ENCODE peak calls at places on chromosomes 16 and 17, in four cellular contexts. F is keratinocyte, O is MCF 10A, V is GM06990. M is an unnamed sample.

GRCh38 chr17:73103661-73104335 is 11.3 kb upstream of the SLC39A11 start:
- DNase-seq in F (no peak), O (peak; percentile 47), V (no peak), M (no peak)

GRCh38 chr17:7864995-7865650 is 7.3 kb downstream of the CYB5D1 start:
- DNase-seq in V (no peak), O (no peak), F (no peak), M (no peak)

GRCh38 chr17:5585814-5586558 is 1.7 kb upstream of the NLRP1 start:
- DNase-seq in V (peak; percentile 39), O (peak; percentile 60), F (no peak), M (no peak)

GRCh38 chr16:67862623-67863583 is 9.9 kb upstream of the EDC4 start:
- DNase-seq in O (peak; percentile 60), V (no peak), F (no peak), M (no peak)

GRCh38 chr16:8464979-8465378 is 125.3 kb downstream of the TMEM114 start:
- DNase-seq in V (no peak), F (no peak), O (no peak), M (no peak)

GRCh38 chr16:85991425-85991824 is 92.5 kb downstream of the IRF8 start:
- DNase-seq in O (no peak), V (no peak), F (no peak), M (peak; percentile 16)

GRCh38 chr17:66636111-66636510 is 198.8 kb upstream of the CACNG5 start:
- DNase-seq in V (no peak), F (no peak), O (peak; percentile 61), M (no peak)

GRCh38 chr17:43940630-43941029 is 1.6 kb downstream of the PPY start:
- DNase-seq in F (no peak), O (peak; percentile 45), V (no peak), M (no peak)

GRCh38 chr16:3934491-3935185 is 54.1 kb upstream of the CREBBP start:
- DNase-seq in V (no peak), O (no peak), F (no peak), M (no peak)

GRCh38 chr17:42422958-42423712 is at the start of gene CAVIN1:
- DNase-seq in F (peak; percentile 75), V (no peak), O (peak; percentile 98), M (peak; percentile 73)

GRCh38 chr17:43953746-43954145 is at the start of gene PYY:
- DNase-seq in V (no peak), O (no peak), F (no peak), M (no peak)

GRCh38 chr17:17926840-17927449 is 45.3 kb downstream of the TOM1L2 start:
- DNase-seq in V (no peak), F (no peak), O (no peak), M (no peak)

GRCh38 chr16:90046971-90047713 is 27.9 kb upstream of the DBNDD1 start:
- DNase-seq in F (no peak), O (peak; percentile 27), V (no peak), M (peak; percentile 47)

GRCh38 chr16:53183442-53183841 is 128.7 kb downstream of the CHD9 start:
- DNase-seq in O (no peak), F (no peak), V (no peak), M (no peak)

GRCh38 chr17:78559749-78560368 is 17.3 kb downstream of the DNAH17 start:
- DNase-seq in O (no peak), V (no peak), F (no peak), M (no peak)
- TF ChIP-seq CTCF in O (no peak), V (peak; percentile 67), F (peak; percentile 52), M (no peak)

GRCh38 chr17:39835038-39835786 is 28.9 kb downstream of the IKZF3 start:
- DNase-seq in V (no peak), F (no peak), O (no peak), M (no peak)
- TF ChIP-seq CTCF in V (peak; percentile 18), F (no peak), O (no peak), M (no peak)

DNA sequence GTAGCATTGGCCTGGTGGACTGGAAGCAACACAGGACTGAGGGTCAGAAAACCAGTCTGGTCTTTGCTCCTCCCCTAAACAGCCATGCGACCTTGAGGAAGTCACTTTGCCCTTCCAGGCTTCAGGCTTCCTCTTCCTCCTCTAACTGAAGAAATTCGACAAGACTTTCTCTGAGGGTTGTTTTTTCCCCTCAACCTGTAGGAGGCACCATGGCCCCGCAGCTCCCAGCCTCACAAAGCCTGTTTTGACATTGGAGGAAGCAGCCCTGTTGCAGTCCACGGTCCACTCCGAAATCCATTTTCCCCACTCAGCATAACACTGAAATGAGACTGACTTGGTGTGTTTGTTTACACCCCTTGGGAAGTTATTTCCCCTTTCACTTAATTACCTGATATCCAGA is 41.2 kb upstream of the PIRT start:
- DNase-seq in F (no peak), V (no peak), O (no peak), M (no peak)
- TF ChIP-seq CTCF in F (peak; percentile 72), V (peak; percentile 22), O (peak; percentile 49), M (no peak)

GRCh38 chr17:80795737-80796136 is 195.9 kb upstream of the CHMP6 start:
- DNase-seq in O (no peak), F (no peak), V (no peak), M (no peak)

GRCh38 chr17:80793851-80794267 is 197.8 kb upstream of the CHMP6 start:
- DNase-seq in O (peak; percentile 39), V (no peak), F (no peak), M (no peak)

GRCh38 chr17:80796430-80796861 is 195.2 kb upstream of the CHMP6 start:
- DNase-seq in O (no peak), F (no peak), V (no peak), M (no peak)

GRCh38 chr17:80794281-80795089 is 197.2 kb upstream of the CHMP6 start:
- DNase-seq in F (no peak), O (no peak), V (no peak), M (no peak)

DNA sequence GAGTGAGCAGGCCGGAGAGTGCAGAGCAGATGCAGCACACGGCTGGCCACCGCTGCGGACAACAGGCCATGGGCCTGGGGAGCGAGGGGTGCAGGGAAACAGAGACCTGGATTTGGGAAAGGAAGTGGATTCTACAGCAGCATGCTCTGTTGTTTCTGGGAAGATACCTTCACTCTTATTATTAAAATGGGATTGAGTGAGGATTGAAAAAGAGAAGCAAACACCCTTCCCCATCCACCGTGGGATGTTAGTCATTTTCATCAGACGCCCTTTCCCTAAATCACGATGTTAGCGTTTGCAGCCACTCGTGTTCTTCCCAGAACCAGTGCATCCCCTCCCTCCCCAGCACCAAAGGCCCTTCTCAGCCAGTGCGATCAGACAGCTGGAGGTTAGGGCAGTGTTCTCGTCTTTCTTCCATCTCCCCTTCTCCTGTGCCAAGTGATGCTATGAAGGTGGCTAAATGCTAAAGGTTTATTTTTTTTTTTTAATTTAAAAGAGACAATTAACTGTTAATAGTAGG is 196.5 kb upstream of the CHMP6 start:
- DNase-seq in O (no peak), F (no peak), V (no peak), M (no peak)
- TF ChIP-seq CTCF in O (no peak), F (no peak), V (no peak), M (no peak)

GRCh38 chr16:15952265-15952711 is 2.9 kb downstream of the ABCC1 start:
- DNase-seq in F (no peak), O (no peak), V (no peak), M (peak; percentile 42)

GRCh38 chr16:15954814-15955151 is 5.4 kb downstream of the ABCC1 start:
- DNase-seq in F (no peak), O (no peak), V (no peak), M (no peak)

GRCh38 chr16:15953929-15954813 is 4.8 kb downstream of the ABCC1 start:
- DNase-seq in V (no peak), O (no peak), F (no peak), M (no peak)

GRCh38 chr16:15953477-15953876 is 4.1 kb downstream of the ABCC1 start:
- DNase-seq in F (no peak), O (no peak), V (no peak), M (no peak)

DNA sequence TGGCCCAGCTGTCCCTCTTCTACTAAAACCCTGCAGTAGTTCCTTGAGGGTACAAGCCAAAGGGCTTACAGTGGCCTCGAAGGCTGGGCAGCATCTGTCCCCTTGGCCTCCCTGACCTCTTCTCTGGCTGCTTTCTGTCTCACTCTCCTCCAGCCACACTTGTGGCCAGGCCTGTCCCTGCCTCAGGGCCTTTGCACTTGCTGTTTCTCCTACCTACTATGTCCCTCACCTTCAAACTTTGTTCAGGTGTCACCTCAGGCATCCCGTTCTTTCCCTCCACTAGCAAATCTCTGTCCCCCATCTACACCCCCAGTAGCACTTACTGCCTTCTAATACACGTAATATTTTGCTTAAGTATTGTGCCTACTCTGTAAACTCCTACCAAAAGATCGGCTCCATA is 6.0 kb downstream of the ABCC1 start:
- DNase-seq in V (no peak), O (no peak), F (no peak), M (no peak)
- TF ChIP-seq CTCF in V (no peak), O (no peak), F (no peak), M (no peak)

DNA sequence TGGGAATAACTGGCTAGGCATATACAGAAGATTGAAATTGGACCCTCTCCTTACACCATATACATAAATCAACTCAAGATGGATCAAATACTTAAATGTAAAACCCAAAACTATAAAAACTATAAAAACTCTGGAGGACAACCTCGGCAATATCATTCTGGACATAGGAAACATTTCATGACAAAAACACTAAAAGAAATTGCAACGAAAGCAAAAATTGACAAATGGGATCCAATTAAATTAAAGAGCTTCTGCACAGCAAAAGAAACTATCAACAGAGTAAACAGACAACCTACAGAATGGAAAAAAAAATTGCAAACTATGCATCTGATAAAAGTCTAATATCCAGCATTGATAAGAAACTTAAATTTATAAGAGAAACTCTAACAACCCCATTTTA is 503.7 kb upstream of the C16orf82 start:
- DNase-seq in O (no peak), V (no peak), F (no peak), M (no peak)
- TF ChIP-seq CTCF in O (no peak), V (no peak), F (no peak), M (no peak)

DNA sequence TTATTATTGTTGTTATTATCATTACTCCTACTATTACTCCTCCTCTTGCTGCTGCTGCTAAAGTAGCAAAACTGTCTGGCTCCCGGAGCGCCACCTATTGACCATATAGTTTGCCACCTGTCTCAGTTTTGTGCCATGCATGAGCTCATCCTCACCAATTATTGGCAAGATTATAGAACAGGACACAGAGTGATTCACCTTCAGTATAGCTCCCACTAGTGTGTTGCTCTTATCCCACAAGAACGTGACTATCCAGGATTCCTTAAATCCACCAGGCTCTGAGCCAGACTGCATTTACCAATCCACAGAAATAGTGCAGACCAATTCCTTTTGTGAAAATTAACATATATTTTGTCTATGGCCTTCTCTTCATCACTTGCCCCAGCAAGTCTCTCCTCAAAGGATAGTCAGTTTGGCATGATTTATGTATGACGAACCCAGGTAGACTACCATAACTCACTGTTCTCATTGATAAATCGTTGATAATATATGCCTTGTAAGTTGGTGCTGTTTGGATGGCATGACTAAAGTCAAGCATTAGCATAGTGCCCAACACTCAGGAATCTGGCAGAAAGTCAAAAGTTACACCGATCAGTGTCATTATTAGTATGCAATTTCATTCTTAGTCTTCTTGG is 405.5 kb upstream of the HSBP1 start:
- DNase-seq in V (no peak), O (peak; percentile 26), F (peak; percentile 79), M (no peak)
- TF ChIP-seq CTCF in V (no peak), O (no peak), F (peak; percentile 74), M (no peak)